ENCODE peak calls at places on chromosomes 2 and 18, in ten cellular contexts. P is fibroblast of gingiva; N is NAMALWA; E is AG20443; W is fibroblast of lung; J is skeletal muscle cell; R is central memory CD4-positive, alpha-beta T cell; Z is upper lobe of right lung; V is breast epithelium; X is GM04504. D is an unnamed sample.

GRCh38 chr2:74671479-74671878 is 17.4 kb downstream of the SEMA4F start:
- DNase-seq in P (no peak), N (no peak), E (peak; percentile 49), W (peak; percentile 70), J (peak; percentile 31), R (no peak), Z (no peak), V (no peak), X (peak; percentile 49), D (no peak)

GRCh38 chr2:39996653-39997080 is 217.6 kb upstream of the THUMPD2 start:
- DNase-seq in P (no peak), N (no peak), E (no peak), W (peak; percentile 99), J (peak; percentile 87), R (no peak), Z (no peak), V (no peak), X (no peak), D (peak; percentile 69)

GRCh38 chr2:152336103-152336853 is 1.3 kb downstream of the FMNL2 start:
- DNase-seq in P (peak; percentile 34), N (no peak), E (peak; percentile 69), W (peak; percentile 56), J (no peak), R (no peak), Z (peak; percentile 80), V (peak; percentile 34), X (no peak), D (no peak)

GRCh38 chr2:179262077-179262660 is 2.5 kb downstream of the SESTD1 start:
- DNase-seq in P (no peak), N (no peak), E (no peak), W (no peak), J (no peak), R (no peak), Z (no peak), V (no peak), X (no peak), D (no peak)

GRCh38 chr2:37394986-37395555 is 50.6 kb downstream of the QPCT start:
- DNase-seq in P (no peak), N (no peak), E (no peak), W (no peak), J (no peak), R (no peak), Z (no peak), V (no peak), X (no peak), D (no peak)

GRCh38 chr2:32289165-32290054 is 11.7 kb downstream of the YIPF4 start:
- DNase-seq in P (peak; percentile 72), N (no peak), E (no peak), W (peak; percentile 78), J (peak; percentile 25), R (no peak), Z (no peak), V (no peak), X (peak; percentile 34), D (no peak)

GRCh38 chr2:240921319-240922233 is 15.4 kb downstream of the CROCC2 start:
- DNase-seq in P (peak; percentile 94), N (no peak), E (peak; percentile 97), W (peak; percentile 98), J (peak; percentile 86), R (no peak), Z (peak; percentile 60), V (peak; percentile 15), X (peak; percentile 91), D (peak; percentile 66)

GRCh38 chr2:106358081-106358480 is 110.1 kb downstream of the RGPD3 start:
- DNase-seq in P (no peak), N (no peak), E (no peak), W (no peak), J (no peak), R (no peak), Z (no peak), V (no peak), X (no peak), D (no peak)

GRCh38 chr2:38600242-38600891 is 2.4 kb downstream of the HNRNPLL start:
- DNase-seq in P (no peak), N (no peak), E (no peak), W (peak; percentile 26), J (no peak), R (peak; percentile 22), Z (no peak), V (no peak), X (no peak), D (no peak)

GRCh38 chr18:55096261-55097026 is 137.2 kb upstream of the CCDC68 start:
- DNase-seq in P (peak; percentile 76), N (peak; percentile 69), E (peak; percentile 80), W (peak; percentile 80), J (no peak), R (no peak), Z (no peak), V (no peak), X (no peak), D (peak; percentile 85)

D was measured in HFF-Myc.